ENCODE peak calls at places on chromosomes 13 and 19, in nine cellular contexts. One of them, this sample, is unnamed.

GRCh38 chr13:108895220-108895704 is 265.9 kb downstream of the MYO16 start:
- DNase-seq in psoas muscle: no peak
- DNase-seq in fibroblast of lung: peak; percentile 41
- DNase-seq in brain microvascular endothelial cell: peak; percentile 41
- DNase-seq in AG10803: peak; percentile 45
- DNase-seq in CD8-positive, alpha-beta T cell: no peak
- DNase-seq in GM23338: peak; percentile 69
- DNase-seq in HCT116: no peak
- DNase-seq in PC-3: peak; percentile 88
- DNase-seq in this sample: peak; percentile 51

GRCh38 chr13:65540064-65540635 is 1690.0 kb downstream of the PCDH9 start:
- DNase-seq in psoas muscle: no peak
- DNase-seq in fibroblast of lung: peak; percentile 23
- DNase-seq in brain microvascular endothelial cell: no peak
- DNase-seq in AG10803: peak; percentile 3
- DNase-seq in CD8-positive, alpha-beta T cell: no peak
- DNase-seq in GM23338: no peak
- DNase-seq in HCT116: no peak
- DNase-seq in PC-3: peak; percentile 79
- DNase-seq in this sample: no peak

GRCh38 chr13:113886561-113887112 is 22.8 kb upstream of the GAS6 start:
- DNase-seq in psoas muscle: no peak
- DNase-seq in fibroblast of lung: no peak
- DNase-seq in brain microvascular endothelial cell: no peak
- DNase-seq in AG10803: no peak
- DNase-seq in CD8-positive, alpha-beta T cell: no peak
- DNase-seq in GM23338: no peak
- DNase-seq in HCT116: no peak
- DNase-seq in PC-3: no peak
- DNase-seq in this sample: no peak

GRCh38 chr13:90416519-90416918 is 931.0 kb upstream of the MIR17HG start:
- DNase-seq in psoas muscle: no peak
- DNase-seq in fibroblast of lung: peak; percentile 94
- DNase-seq in brain microvascular endothelial cell: peak; percentile 61
- DNase-seq in AG10803: peak; percentile 80
- DNase-seq in CD8-positive, alpha-beta T cell: no peak
- DNase-seq in GM23338: no peak
- DNase-seq in HCT116: no peak
- DNase-seq in PC-3: peak; percentile 6
- DNase-seq in this sample: peak; percentile 52

GRCh38 chr19:37926255-37926654 is 19.2 kb downstream of the SIPA1L3 start:
- DNase-seq in psoas muscle: no peak
- DNase-seq in fibroblast of lung: no peak
- DNase-seq in brain microvascular endothelial cell: no peak
- DNase-seq in AG10803: no peak
- DNase-seq in CD8-positive, alpha-beta T cell: no peak
- DNase-seq in GM23338: no peak
- DNase-seq in HCT116: no peak
- DNase-seq in PC-3: no peak
- DNase-seq in this sample: no peak

GRCh38 chr19:2181618-2181997 is 17.9 kb downstream of the DOT1L start:
- DNase-seq in psoas muscle: no peak
- DNase-seq in fibroblast of lung: no peak
- DNase-seq in brain microvascular endothelial cell: no peak
- DNase-seq in AG10803: no peak
- DNase-seq in CD8-positive, alpha-beta T cell: no peak
- DNase-seq in GM23338: no peak
- DNase-seq in HCT116: no peak
- DNase-seq in PC-3: no peak
- DNase-seq in this sample: no peak

GRCh38 chr13:68609671-68610070 is 1379.5 kb upstream of the PCDH9 start:
- DNase-seq in psoas muscle: no peak
- DNase-seq in fibroblast of lung: no peak
- DNase-seq in brain microvascular endothelial cell: no peak
- DNase-seq in AG10803: no peak
- DNase-seq in CD8-positive, alpha-beta T cell: no peak
- DNase-seq in GM23338: no peak
- DNase-seq in HCT116: no peak
- DNase-seq in PC-3: no peak
- DNase-seq in this sample: no peak

GRCh38 chr13:68810660-68811059 is 1297.0 kb upstream of the ATXN8OS start:
- DNase-seq in psoas muscle: no peak
- DNase-seq in fibroblast of lung: no peak
- DNase-seq in brain microvascular endothelial cell: no peak
- DNase-seq in AG10803: no peak
- DNase-seq in CD8-positive, alpha-beta T cell: no peak
- DNase-seq in GM23338: peak; percentile 70
- DNase-seq in HCT116: no peak
- DNase-seq in PC-3: peak; percentile 6
- DNase-seq in this sample: no peak

GRCh38 chr13:57611956-57612355 is 19.6 kb upstream of the PCDH17 start:
- DNase-seq in psoas muscle: no peak
- DNase-seq in fibroblast of lung: no peak
- DNase-seq in brain microvascular endothelial cell: no peak
- DNase-seq in AG10803: no peak
- DNase-seq in CD8-positive, alpha-beta T cell: no peak
- DNase-seq in GM23338: no peak
- DNase-seq in HCT116: no peak
- DNase-seq in PC-3: no peak
- DNase-seq in this sample: no peak

GRCh38 chr19:58229255-58229639 is 533 bp downstream of the ZNF544 start:
- DNase-seq in psoas muscle: no peak
- DNase-seq in fibroblast of lung: peak; percentile 25
- DNase-seq in brain microvascular endothelial cell: peak; percentile 33
- DNase-seq in AG10803: no peak
- DNase-seq in CD8-positive, alpha-beta T cell: no peak
- DNase-seq in GM23338: peak; percentile 71
- DNase-seq in HCT116: no peak
- DNase-seq in PC-3: peak; percentile 50
- DNase-seq in this sample: peak; percentile 30

GRCh38 chr19:13428352-13428751 is 77.9 kb downstream of the CACNA1A start:
- DNase-seq in psoas muscle: no peak
- DNase-seq in fibroblast of lung: peak; percentile 18
- DNase-seq in brain microvascular endothelial cell: peak; percentile 26
- DNase-seq in AG10803: peak; percentile 14
- DNase-seq in CD8-positive, alpha-beta T cell: no peak
- DNase-seq in GM23338: peak; percentile 73
- DNase-seq in HCT116: peak; percentile 28
- DNase-seq in PC-3: peak; percentile 79
- DNase-seq in this sample: peak; percentile 2

GRCh38 chr19:10861118-10861651 is 10.2 kb upstream of the CARM1 start:
- DNase-seq in psoas muscle: no peak
- DNase-seq in fibroblast of lung: no peak
- DNase-seq in brain microvascular endothelial cell: peak; percentile 45
- DNase-seq in AG10803: peak; percentile 33
- DNase-seq in CD8-positive, alpha-beta T cell: no peak
- DNase-seq in GM23338: peak; percentile 83
- DNase-seq in HCT116: peak; percentile 31
- DNase-seq in PC-3: peak; percentile 52
- DNase-seq in this sample: no peak

GRCh38 chr19:32971012-32971595 is 654 bp downstream of the CEP89 start:
- DNase-seq in psoas muscle: no peak
- DNase-seq in fibroblast of lung: peak; percentile 3
- DNase-seq in brain microvascular endothelial cell: no peak
- DNase-seq in AG10803: peak; percentile 3
- DNase-seq in CD8-positive, alpha-beta T cell: no peak
- DNase-seq in GM23338: no peak
- DNase-seq in HCT116: no peak
- DNase-seq in PC-3: no peak
- DNase-seq in this sample: no peak

GRCh38 chr13:34779171-34779570 is 162.9 kb upstream of the NBEA start:
- DNase-seq in psoas muscle: no peak
- DNase-seq in fibroblast of lung: no peak
- DNase-seq in brain microvascular endothelial cell: no peak
- DNase-seq in AG10803: no peak
- DNase-seq in CD8-positive, alpha-beta T cell: no peak
- DNase-seq in GM23338: peak; percentile 15
- DNase-seq in HCT116: no peak
- DNase-seq in PC-3: no peak
- DNase-seq in this sample: no peak
- TF ChIP-seq CTCF in psoas muscle: no peak
- TF ChIP-seq CTCF in fibroblast of lung: no peak
- TF ChIP-seq CTCF in brain microvascular endothelial cell: peak; percentile 11
- TF ChIP-seq CTCF in AG10803: no peak
- TF ChIP-seq CTCF in CD8-positive, alpha-beta T cell: no peak
- TF ChIP-seq CTCF in GM23338: peak; percentile 59
- TF ChIP-seq CTCF in HCT116: no peak
- TF ChIP-seq CTCF in PC-3: peak; percentile 39
- TF ChIP-seq CTCF in this sample: peak; percentile 15

GRCh38 chr19:48415395-48415794 is 21.9 kb downstream of the GRIN2D start:
- DNase-seq in psoas muscle: peak; percentile 78
- DNase-seq in fibroblast of lung: peak; percentile 51
- DNase-seq in brain microvascular endothelial cell: peak; percentile 65
- DNase-seq in AG10803: peak; percentile 53
- DNase-seq in CD8-positive, alpha-beta T cell: peak; percentile 36
- DNase-seq in GM23338: peak; percentile 99
- DNase-seq in HCT116: peak; percentile 84
- DNase-seq in PC-3: peak; percentile 64
- DNase-seq in this sample: peak; percentile 60
- H3K4me3 ChIP-seq in psoas muscle: peak overlapping the region; percentile 39
- H3K4me3 ChIP-seq in fibroblast of lung: no peak overlapping the region
- H3K4me3 ChIP-seq in brain microvascular endothelial cell: peak overlapping the region; percentile 43
- H3K4me3 ChIP-seq in AG10803: no peak overlapping the region
- H3K4me3 ChIP-seq in CD8-positive, alpha-beta T cell: peak overlapping the region; percentile 27
- H3K4me3 ChIP-seq in GM23338: peak overlapping the region; percentile 47
- H3K4me3 ChIP-seq in HCT116: no peak overlapping the region
- H3K4me3 ChIP-seq in PC-3: no peak overlapping the region
- H3K4me3 ChIP-seq in this sample: no peak overlapping the region

GRCh38 chr19:27774827-27775226 is 1438.1 kb downstream of the UQCRFS1 start:
- DNase-seq in psoas muscle: no peak
- DNase-seq in fibroblast of lung: no peak
- DNase-seq in brain microvascular endothelial cell: no peak
- DNase-seq in AG10803: no peak
- DNase-seq in CD8-positive, alpha-beta T cell: no peak
- DNase-seq in GM23338: peak; percentile 63
- DNase-seq in HCT116: no peak
- DNase-seq in PC-3: peak; percentile 5
- DNase-seq in this sample: no peak
- TF ChIP-seq CTCF in psoas muscle: no peak
- TF ChIP-seq CTCF in fibroblast of lung: peak; percentile 6
- TF ChIP-seq CTCF in brain microvascular endothelial cell: peak; percentile 62
- TF ChIP-seq CTCF in AG10803: peak; percentile 11
- TF ChIP-seq CTCF in CD8-positive, alpha-beta T cell: peak; percentile 15
- TF ChIP-seq CTCF in GM23338: peak; percentile 45
- TF ChIP-seq CTCF in HCT116: no peak
- TF ChIP-seq CTCF in PC-3: peak; percentile 27
- TF ChIP-seq CTCF in this sample: peak; percentile 36

DNA sequence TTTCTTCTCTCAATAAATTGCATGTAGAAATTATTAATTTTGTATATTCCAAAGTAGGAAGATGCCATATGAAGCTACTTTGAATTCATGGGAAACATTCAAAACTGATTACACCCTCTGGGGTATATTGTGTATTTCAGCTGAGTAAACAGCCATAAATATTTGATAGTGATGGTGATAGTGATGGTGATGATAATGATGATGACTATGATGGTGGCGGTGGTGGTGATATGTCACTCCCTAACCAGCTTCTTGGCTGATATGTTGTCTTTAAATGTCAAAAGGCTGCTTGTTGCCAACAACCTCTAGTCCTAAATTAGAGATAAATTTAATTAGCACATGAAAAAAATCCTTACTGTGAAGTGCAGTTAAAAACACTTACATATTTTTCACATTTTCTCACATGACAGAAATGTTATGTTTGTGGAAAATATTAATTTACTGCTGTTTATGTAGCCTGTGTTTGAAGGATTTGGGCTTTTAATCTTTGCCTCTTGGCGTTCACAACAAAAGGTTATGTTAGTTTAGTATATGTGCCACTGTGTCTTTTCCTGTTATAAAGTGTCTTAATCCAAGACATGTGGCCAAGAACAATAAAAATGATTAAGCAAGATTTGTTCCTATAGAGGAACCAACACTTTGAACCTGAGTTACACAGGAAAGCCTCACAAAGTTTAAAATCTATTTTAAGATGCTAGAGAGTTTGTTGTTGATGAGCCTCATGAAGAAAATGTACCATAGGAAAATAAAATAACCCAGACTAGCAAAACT is 102.2 kb downstream of the LRCH1 start:
- DNase-seq in psoas muscle: no peak
- DNase-seq in fibroblast of lung: no peak
- DNase-seq in brain microvascular endothelial cell: no peak
- DNase-seq in AG10803: no peak
- DNase-seq in CD8-positive, alpha-beta T cell: no peak
- DNase-seq in GM23338: no peak
- DNase-seq in HCT116: no peak
- DNase-seq in PC-3: no peak
- DNase-seq in this sample: peak; percentile 81
- H3K4me3 ChIP-seq in psoas muscle: no peak overlapping the region
- H3K4me3 ChIP-seq in fibroblast of lung: no peak overlapping the region
- H3K4me3 ChIP-seq in brain microvascular endothelial cell: no peak overlapping the region
- H3K4me3 ChIP-seq in AG10803: no peak overlapping the region
- H3K4me3 ChIP-seq in CD8-positive, alpha-beta T cell: no peak overlapping the region
- H3K4me3 ChIP-seq in GM23338: no peak overlapping the region
- H3K4me3 ChIP-seq in HCT116: no peak overlapping the region
- H3K4me3 ChIP-seq in PC-3: no peak overlapping the region
- H3K4me3 ChIP-seq in this sample: no peak overlapping the region

GRCh38 chr13:93002071-93002470 is 224.5 kb upstream of the GPC6 start:
- DNase-seq in psoas muscle: no peak
- DNase-seq in fibroblast of lung: peak; percentile 9
- DNase-seq in brain microvascular endothelial cell: no peak
- DNase-seq in AG10803: peak; percentile 40
- DNase-seq in CD8-positive, alpha-beta T cell: no peak
- DNase-seq in GM23338: no peak
- DNase-seq in HCT116: no peak
- DNase-seq in PC-3: no peak
- DNase-seq in this sample: peak; percentile 49

GRCh38 chr13:93003531-93003930 is 223.1 kb upstream of the GPC6 start:
- DNase-seq in psoas muscle: no peak
- DNase-seq in fibroblast of lung: no peak
- DNase-seq in brain microvascular endothelial cell: no peak
- DNase-seq in AG10803: no peak
- DNase-seq in CD8-positive, alpha-beta T cell: no peak
- DNase-seq in GM23338: no peak
- DNase-seq in HCT116: no peak
- DNase-seq in PC-3: no peak
- DNase-seq in this sample: no peak

GRCh38 chr13:93007928-93008327 is 218.7 kb upstream of the GPC6 start:
- DNase-seq in psoas muscle: no peak
- DNase-seq in fibroblast of lung: no peak
- DNase-seq in brain microvascular endothelial cell: no peak
- DNase-seq in AG10803: no peak
- DNase-seq in CD8-positive, alpha-beta T cell: no peak
- DNase-seq in GM23338: no peak
- DNase-seq in HCT116: no peak
- DNase-seq in PC-3: no peak
- DNase-seq in this sample: no peak

DNA sequence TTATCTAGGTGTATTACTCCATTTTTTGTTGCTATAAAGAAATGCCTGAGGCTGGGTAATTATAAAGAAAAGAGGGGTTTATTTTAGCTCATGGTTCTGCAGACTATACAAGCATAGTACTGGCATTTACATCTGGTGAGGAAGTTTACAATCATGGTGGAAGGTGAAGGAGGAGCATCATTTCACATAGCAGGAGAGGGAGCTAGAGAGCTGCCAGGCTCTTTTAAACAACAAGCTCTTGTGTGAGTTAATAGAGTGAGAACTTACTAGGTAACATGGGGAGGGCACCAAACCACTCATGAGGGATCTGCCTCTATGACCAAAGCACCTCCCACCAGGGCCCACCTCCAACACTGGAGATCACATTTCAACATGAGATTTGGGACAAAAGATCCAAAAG is 221.7 kb upstream of the GPC6 start:
- DNase-seq in psoas muscle: no peak
- DNase-seq in fibroblast of lung: peak; percentile 17
- DNase-seq in brain microvascular endothelial cell: peak; percentile 4
- DNase-seq in AG10803: peak; percentile 9
- DNase-seq in CD8-positive, alpha-beta T cell: no peak
- DNase-seq in GM23338: peak; percentile 59
- DNase-seq in HCT116: no peak
- DNase-seq in PC-3: no peak
- DNase-seq in this sample: peak; percentile 38
- TF ChIP-seq CTCF in psoas muscle: no peak
- TF ChIP-seq CTCF in fibroblast of lung: no peak
- TF ChIP-seq CTCF in brain microvascular endothelial cell: peak; percentile 44
- TF ChIP-seq CTCF in AG10803: peak; percentile 40
- TF ChIP-seq CTCF in CD8-positive, alpha-beta T cell: no peak
- TF ChIP-seq CTCF in GM23338: peak; percentile 79
- TF ChIP-seq CTCF in HCT116: no peak
- TF ChIP-seq CTCF in PC-3: peak; percentile 21
- TF ChIP-seq CTCF in this sample: peak; percentile 52